ENCODE peak calls at places on chromosomes 5 and 9, in four cellular contexts. One of them, this sample, is unnamed.

GRCh38 chr5:161305601-161306000 is 240.9 kb downstream of the GABRB2 start:
- DNase-seq in HepG2: no peak
- DNase-seq in K562: no peak
- DNase-seq in WTC11: no peak
- DNase-seq in this sample: no peak

GRCh38 chr5:110957934-110958333 is 113.6 kb upstream of the TSLP start:
- DNase-seq in HepG2: no peak
- DNase-seq in K562: no peak
- DNase-seq in WTC11: no peak
- DNase-seq in this sample: no peak

GRCh38 chr9:135939351-135940265 is 21.6 kb downstream of the UBAC1 start:
- DNase-seq in HepG2: no peak
- DNase-seq in K562: no peak
- DNase-seq in WTC11: no peak
- DNase-seq in this sample: no peak

GRCh38 chr5:158953929-158954534 is 145.7 kb downstream of the EBF1 start:
- DNase-seq in HepG2: no peak
- DNase-seq in K562: no peak
- DNase-seq in WTC11: no peak
- DNase-seq in this sample: no peak

GRCh38 chr9:81522721-81523551 is 166.4 kb downstream of the TLE1 start:
- DNase-seq in HepG2: peak
- DNase-seq in K562: no peak
- DNase-seq in WTC11: peak
- DNase-seq in this sample: peak

GRCh38 chr5:159864885-159865622 is 51.2 kb upstream of the ADRA1B start:
- DNase-seq in HepG2: no peak
- DNase-seq in K562: no peak
- DNase-seq in WTC11: no peak
- DNase-seq in this sample: no peak

GRCh38 chr5:107948377-107948776 is 277.6 kb upstream of the EFNA5 start:
- DNase-seq in HepG2: no peak
- DNase-seq in K562: no peak
- DNase-seq in WTC11: no peak
- DNase-seq in this sample: peak

GRCh38 chr5:134524826-134525686 is at the start of gene JADE2:
- DNase-seq in HepG2: peak
- DNase-seq in K562: peak
- DNase-seq in WTC11: peak
- DNase-seq in this sample: no peak

GRCh38 chr5:57173026-57173317 is 887 bp upstream of the GPBP1 start:
- DNase-seq in HepG2: no peak
- DNase-seq in K562: no peak
- DNase-seq in WTC11: no peak
- DNase-seq in this sample: no peak

GRCh38 chr5:53431665-53432064 is 48.8 kb upstream of the FST start:
- DNase-seq in HepG2: no peak
- DNase-seq in K562: no peak
- DNase-seq in WTC11: no peak
- DNase-seq in this sample: no peak

GRCh38 chr5:168425997-168426863 is 60.0 kb upstream of the RARS1 start:
- DNase-seq in HepG2: no peak
- DNase-seq in K562: no peak
- DNase-seq in WTC11: no peak
- DNase-seq in this sample: no peak

GRCh38 chr5:100901851-100902341 is 1.2 kb downstream of the ST8SIA4 start:
- DNase-seq in HepG2: no peak
- DNase-seq in K562: no peak
- DNase-seq in WTC11: no peak
- DNase-seq in this sample: peak

DNA sequence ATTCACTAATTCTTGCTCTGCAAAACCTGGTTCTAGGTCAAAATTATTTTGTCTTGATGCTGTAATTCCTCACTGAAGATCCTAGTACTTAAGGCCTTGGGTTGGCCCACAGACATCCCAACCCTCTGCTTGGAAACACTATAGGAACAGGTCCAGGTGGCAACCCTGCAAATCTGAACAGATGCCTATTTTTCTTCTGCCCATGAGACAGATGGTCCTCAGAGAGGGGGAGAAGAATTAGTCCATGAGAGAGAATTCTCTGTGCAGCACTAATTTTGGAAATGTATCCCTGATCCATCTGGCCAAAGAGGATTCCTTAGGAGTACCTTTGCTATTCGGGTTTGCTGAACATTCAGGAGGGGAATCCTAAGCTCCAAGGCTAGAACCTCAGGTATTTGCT is 156.3 kb downstream of the ELAVL2 start:
- DNase-seq in HepG2: no peak
- DNase-seq in K562: no peak
- DNase-seq in WTC11: no peak
- DNase-seq in this sample: no peak
- TF ChIP-seq ELF4 in HepG2: no peak
- TF ChIP-seq ELF4 in K562: no peak
- TF ChIP-seq ELF4 in WTC11: no peak
- TF ChIP-seq ELF4 in this sample: no peak

GRCh38 chr5:178107889-178108288 is 5.4 kb upstream of the N4BP3 start:
- DNase-seq in HepG2: no peak
- DNase-seq in K562: no peak
- DNase-seq in WTC11: no peak
- DNase-seq in this sample: no peak

GRCh38 chr5:178108446-178108845 is 4.9 kb upstream of the N4BP3 start:
- DNase-seq in HepG2: no peak
- DNase-seq in K562: no peak
- DNase-seq in WTC11: no peak
- DNase-seq in this sample: no peak

GRCh38 chr5:178104492-178104891 is 8.8 kb upstream of the N4BP3 start:
- DNase-seq in HepG2: no peak
- DNase-seq in K562: no peak
- DNase-seq in WTC11: no peak
- DNase-seq in this sample: no peak

GRCh38 chr5:178106556-178107239 is 6.6 kb upstream of the N4BP3 start:
- DNase-seq in HepG2: no peak
- DNase-seq in K562: no peak
- DNase-seq in WTC11: no peak
- DNase-seq in this sample: no peak

GRCh38 chr5:178106086-178106485 is 7.2 kb upstream of the N4BP3 start:
- DNase-seq in HepG2: no peak
- DNase-seq in K562: no peak
- DNase-seq in WTC11: no peak
- DNase-seq in this sample: no peak
- TF ChIP-seq ELF4 in HepG2: no peak
- TF ChIP-seq ELF4 in K562: no peak
- TF ChIP-seq ELF4 in WTC11: no peak
- TF ChIP-seq ELF4 in this sample: no peak

DNA sequence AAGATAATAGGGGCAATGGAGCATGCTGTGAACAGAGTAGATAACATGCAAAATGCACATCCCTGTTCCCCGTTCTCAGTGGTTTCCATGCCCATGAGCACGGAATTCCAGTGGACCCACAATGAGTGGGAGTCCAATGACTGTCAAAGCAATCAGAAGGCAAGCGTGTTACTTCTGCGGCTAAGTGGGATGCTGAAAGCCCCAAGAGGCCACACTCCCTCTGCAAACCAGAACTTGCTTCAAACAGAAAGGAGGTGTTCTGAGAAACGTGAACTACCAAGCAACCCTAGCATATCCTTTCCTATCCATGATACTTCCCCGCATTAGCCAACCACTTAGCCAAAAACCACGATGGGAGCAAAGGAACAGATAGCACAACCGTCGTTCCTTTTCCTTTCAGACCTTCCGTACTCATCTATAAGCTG is 21.7 kb upstream of the MVB12B start:
- DNase-seq in HepG2: no peak
- DNase-seq in K562: no peak
- DNase-seq in WTC11: no peak
- DNase-seq in this sample: no peak
- TF ChIP-seq ELF4 in HepG2: no peak
- TF ChIP-seq ELF4 in K562: no peak
- TF ChIP-seq ELF4 in WTC11: no peak
- TF ChIP-seq ELF4 in this sample: no peak

DNA sequence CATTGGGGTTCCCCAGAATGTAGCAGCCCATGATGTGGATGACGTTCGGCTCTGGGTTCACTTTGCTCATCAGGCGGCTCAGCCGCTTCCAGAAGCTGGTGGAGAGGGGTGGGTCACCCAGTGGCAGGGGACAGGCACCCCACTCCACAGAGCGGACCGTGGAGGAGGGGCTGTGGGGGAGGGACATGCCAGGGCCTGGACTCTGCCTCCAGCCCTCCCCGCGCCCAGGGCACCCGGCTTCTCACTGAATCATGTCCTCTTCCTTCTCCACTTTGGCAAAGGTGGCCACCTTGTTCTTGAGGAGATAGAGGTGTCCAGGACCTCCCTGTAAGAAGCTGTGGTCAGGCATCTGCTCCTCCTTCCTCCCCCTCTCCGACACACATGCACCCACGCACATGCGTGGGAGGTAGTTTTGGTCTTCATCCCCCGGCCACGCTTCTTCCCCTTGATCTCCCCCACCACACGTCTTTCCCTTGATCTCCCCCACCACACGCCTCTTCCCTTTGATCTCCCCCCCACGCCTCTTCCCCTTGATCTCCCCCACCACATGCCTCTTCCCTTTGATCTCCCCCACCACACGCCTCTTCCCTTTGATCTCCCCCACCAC is 8.9 kb upstream of the ENTPD8 start:
- DNase-seq in HepG2: no peak
- DNase-seq in K562: peak
- DNase-seq in WTC11: no peak
- DNase-seq in this sample: no peak
- TF ChIP-seq ELF4 in HepG2: no peak
- TF ChIP-seq ELF4 in K562: no peak
- TF ChIP-seq ELF4 in WTC11: no peak
- TF ChIP-seq ELF4 in this sample: no peak

DNA sequence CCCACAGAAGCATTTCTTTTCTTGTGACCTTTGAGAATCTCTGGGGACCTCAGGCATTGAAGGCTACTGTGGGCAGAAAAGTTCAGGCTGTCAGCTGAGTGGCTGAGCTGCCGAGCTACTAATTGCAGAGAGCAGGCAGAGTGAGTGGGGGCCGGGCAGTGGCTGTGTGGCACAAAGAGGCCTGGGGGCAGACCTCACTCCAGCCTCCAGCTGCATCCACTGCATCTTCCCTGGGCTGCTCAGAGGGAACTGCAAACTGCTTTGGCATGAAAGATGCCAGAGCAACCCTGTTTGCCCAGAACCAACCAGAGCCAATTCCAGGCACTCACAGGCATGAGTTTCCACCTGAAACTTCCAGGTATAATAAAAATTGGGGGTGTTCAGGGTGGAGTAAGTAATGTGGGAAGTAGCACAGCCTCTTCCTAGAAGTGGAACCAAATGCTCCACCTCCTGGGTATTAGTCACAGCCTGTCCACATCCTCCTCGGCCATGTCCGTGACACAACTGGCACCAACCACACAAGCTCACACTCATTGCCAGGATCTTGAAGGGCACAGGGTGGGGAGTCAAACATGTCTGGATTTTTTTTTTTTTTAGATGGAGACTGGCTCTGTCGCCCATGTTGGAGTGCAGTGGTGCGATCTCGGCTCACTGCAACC is 548.9 kb downstream of the BNC2 start:
- DNase-seq in HepG2: no peak
- DNase-seq in K562: no peak
- DNase-seq in WTC11: no peak
- DNase-seq in this sample: no peak
- TF ChIP-seq ELF4 in HepG2: no peak
- TF ChIP-seq ELF4 in K562: no peak
- TF ChIP-seq ELF4 in WTC11: no peak
- TF ChIP-seq ELF4 in this sample: no peak

GRCh38 chr5:51347157-51347556 is 36.1 kb upstream of the ISL1 start:
- DNase-seq in HepG2: no peak
- DNase-seq in K562: no peak
- DNase-seq in WTC11: no peak
- DNase-seq in this sample: no peak
- TF ChIP-seq ELF4 in HepG2: no peak
- TF ChIP-seq ELF4 in K562: no peak
- TF ChIP-seq ELF4 in WTC11: no peak
- TF ChIP-seq ELF4 in this sample: no peak

GRCh38 chr9:88355166-88355565 is 33.1 kb upstream of the SPIN1 start:
- DNase-seq in HepG2: no peak
- DNase-seq in K562: no peak
- DNase-seq in WTC11: no peak
- DNase-seq in this sample: no peak
- TF ChIP-seq ELF4 in HepG2: no peak
- TF ChIP-seq ELF4 in K562: no peak
- TF ChIP-seq ELF4 in WTC11: no peak
- TF ChIP-seq ELF4 in this sample: no peak

GRCh38 chr9:77561321-77562020 is 86.7 kb downstream of the GNA14 start:
- DNase-seq in HepG2: no peak
- DNase-seq in K562: no peak
- DNase-seq in WTC11: no peak
- DNase-seq in this sample: no peak

GRCh38 chr9:77562021-77562748 is 85.9 kb downstream of the GNA14 start:
- DNase-seq in HepG2: no peak
- DNase-seq in K562: no peak
- DNase-seq in WTC11: no peak
- DNase-seq in this sample: no peak

DNA sequence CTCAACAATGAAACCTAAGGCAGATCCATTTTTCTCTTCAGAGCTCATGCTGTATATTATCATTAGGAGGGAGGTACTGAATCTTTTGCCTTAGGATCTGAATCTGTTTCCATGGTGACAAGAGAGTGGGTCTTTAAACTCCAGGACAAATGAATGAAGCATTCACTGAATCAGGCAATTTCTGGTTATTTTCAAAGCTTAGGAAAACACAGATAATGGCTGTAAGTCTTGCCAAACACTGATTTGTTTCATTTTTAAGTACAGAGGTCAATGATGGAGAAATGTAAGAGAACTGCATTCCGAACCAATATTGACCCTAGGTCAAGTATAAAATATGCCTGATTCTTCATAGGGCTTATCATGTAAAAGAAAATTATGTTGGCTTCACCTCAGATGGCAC is 84.9 kb downstream of the GNA14 start:
- DNase-seq in HepG2: no peak
- DNase-seq in K562: no peak
- DNase-seq in WTC11: no peak
- DNase-seq in this sample: no peak
- TF ChIP-seq ELF4 in HepG2: no peak
- TF ChIP-seq ELF4 in K562: no peak
- TF ChIP-seq ELF4 in WTC11: no peak
- TF ChIP-seq ELF4 in this sample: no peak

This sample was measured in HEK293T.